ENCODE peak calls at places on chromosomes 3 and 15, in eight cellular contexts. Q is SJSA1, G is mesenchymal stem cell, P is brain microvascular endothelial cell, Y is stomach, N is caudate nucleus, I is SK-N-SH, S is HepG2. T is an unnamed sample.

GRCh38 chr15:76674883-76675282 is 230.3 kb downstream of the SCAPER start:
- DNase-seq in Q (no peak), G (peak), P (peak), Y (no peak), N (no peak), I (no peak), S (no peak), T (no peak)

GRCh38 chr3:76044601-76045600 is 259.6 kb upstream of the ZNF717 start:
- DNase-seq in Q (peak), G (peak), P (peak), Y (peak), N (no peak), I (peak), S (no peak), T (peak)

GRCh38 chr3:106533097-106533496 is 664.3 kb upstream of the CBLB start:
- DNase-seq in Q (no peak), G (no peak), P (no peak), Y (no peak), N (no peak), I (no peak), S (no peak), T (no peak)

GRCh38 chr3:157769378-157769777 is 266.2 kb upstream of the VEPH1 start:
- DNase-seq in Q (no peak), G (no peak), P (no peak), Y (no peak), N (no peak), I (no peak), S (no peak), T (no peak)

GRCh38 chr15:70023064-70023768 is 74.5 kb downstream of the TLE3 start:
- DNase-seq in Q (peak), G (peak), P (peak), Y (no peak), N (no peak), I (no peak), S (no peak), T (no peak)

GRCh38 chr15:65101418-65101890 is 13.5 kb downstream of the UBAP1L start:
- DNase-seq in Q (peak), G (peak), P (peak), Y (peak), N (peak), I (peak), S (peak), T (peak)

GRCh38 chr15:67331676-67332075 is 77.1 kb downstream of the IQCH start:
- DNase-seq in Q (no peak), G (no peak), P (no peak), Y (no peak), N (no peak), I (no peak), S (no peak), T (peak)

GRCh38 chr3:8867646-8868045 is 95.6 kb downstream of the RAD18 start:
- DNase-seq in Q (no peak), G (no peak), P (no peak), Y (no peak), N (no peak), I (no peak), S (no peak), T (no peak)

GRCh38 chr15:56244811-56245576 is 1.3 kb upstream of the RFX7 start:
- DNase-seq in Q (peak), G (no peak), P (peak), Y (peak), N (peak), I (no peak), S (peak), T (peak)
- H3K27ac ChIP-seq in Q (no peak), G (peak), P (no peak), Y (peak), N (peak), I (peak), S (peak), T (no peak)

GRCh38 chr3:58035512-58035867 is 27.3 kb downstream of the FLNB start:
- DNase-seq in Q (no peak), G (no peak), P (no peak), Y (no peak), N (no peak), I (no peak), S (no peak), T (no peak)

GRCh38 chr3:58034738-58035511 is 26.7 kb downstream of the FLNB start:
- DNase-seq in Q (no peak), G (no peak), P (no peak), Y (no peak), N (no peak), I (no peak), S (no peak), T (no peak)

GRCh38 chr3:58028902-58029301 is 20.7 kb downstream of the FLNB start:
- DNase-seq in Q (no peak), G (no peak), P (no peak), Y (no peak), N (no peak), I (no peak), S (no peak), T (no peak)

GRCh38 chr3:58029842-58030584 is 21.8 kb downstream of the FLNB start:
- DNase-seq in Q (no peak), G (no peak), P (no peak), Y (no peak), N (no peak), I (no peak), S (no peak), T (no peak)

GRCh38 chr3:58032186-58032585 is 24.0 kb downstream of the FLNB start:
- DNase-seq in Q (no peak), G (peak), P (no peak), Y (no peak), N (no peak), I (no peak), S (no peak), T (no peak)
- H3K27ac ChIP-seq in Q (no peak), G (peak), P (peak), Y (no peak), N (no peak), I (no peak), S (peak), T (no peak)

GRCh38 chr3:127690106-127690505 is 17.4 kb downstream of the ABTB1 start:
- DNase-seq in Q (peak), G (peak), P (peak), Y (no peak), N (no peak), I (no peak), S (peak), T (no peak)
- H3K27ac ChIP-seq in Q (peak), G (peak), P (peak), Y (peak), N (no peak), I (peak), S (no peak), T (peak)

DNA sequence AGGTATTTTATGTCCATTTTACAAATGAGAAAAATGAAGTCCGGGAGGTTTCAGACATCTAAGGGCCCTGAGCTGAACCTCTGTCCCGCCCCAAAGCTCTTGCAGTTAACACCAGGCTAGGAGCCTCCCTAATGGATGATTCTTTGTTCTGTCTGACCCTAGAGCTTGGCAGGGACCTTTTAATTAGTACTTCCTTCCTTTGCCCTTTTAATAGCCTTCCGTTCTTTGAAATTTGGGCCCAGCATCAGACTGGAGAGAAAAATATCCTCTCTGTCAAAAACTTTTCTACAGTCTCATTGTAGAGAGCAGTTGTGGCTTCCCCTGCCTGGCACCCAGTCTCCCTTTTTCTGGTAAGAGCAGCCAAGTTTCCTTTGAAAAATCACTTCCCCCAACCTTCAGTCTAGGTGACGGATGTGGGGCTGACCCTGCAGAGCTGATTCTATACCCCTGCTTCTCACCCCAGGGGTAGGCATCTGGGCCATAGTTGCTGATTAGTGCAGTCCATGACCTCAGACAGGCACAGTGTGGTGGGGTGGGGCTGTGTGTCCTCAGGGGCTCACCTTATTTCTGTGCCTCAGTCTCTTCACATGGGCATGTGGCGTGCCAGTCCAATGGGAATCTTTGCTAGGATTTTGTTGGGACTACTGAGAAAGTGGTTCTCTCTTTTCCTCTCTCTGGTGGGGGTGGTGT is 220.4 kb downstream of the ADAMTS9 start:
- DNase-seq in Q (no peak), G (no peak), P (no peak), Y (no peak), N (no peak), I (no peak), S (no peak), T (no peak)
- H3K27ac ChIP-seq in Q (no peak), G (no peak), P (no peak), Y (no peak), N (no peak), I (no peak), S (no peak), T (no peak)

GRCh38 chr15:74782596-74783071 is 754 bp downstream of the CSK start:
- DNase-seq in Q (peak), G (peak), P (no peak), Y (no peak), N (no peak), I (no peak), S (no peak), T (no peak)

GRCh38 chr15:74784426-74784825 is 2.5 kb downstream of the CSK start:
- DNase-seq in Q (no peak), G (no peak), P (no peak), Y (no peak), N (no peak), I (no peak), S (no peak), T (no peak)

GRCh38 chr15:74784854-74785715 is 3.2 kb downstream of the CSK start:
- DNase-seq in Q (no peak), G (no peak), P (no peak), Y (no peak), N (no peak), I (no peak), S (no peak), T (no peak)

GRCh38 chr15:74783072-74783807 is 1.4 kb downstream of the CSK start:
- DNase-seq in Q (no peak), G (peak), P (no peak), Y (no peak), N (no peak), I (peak), S (no peak), T (no peak)

DNA sequence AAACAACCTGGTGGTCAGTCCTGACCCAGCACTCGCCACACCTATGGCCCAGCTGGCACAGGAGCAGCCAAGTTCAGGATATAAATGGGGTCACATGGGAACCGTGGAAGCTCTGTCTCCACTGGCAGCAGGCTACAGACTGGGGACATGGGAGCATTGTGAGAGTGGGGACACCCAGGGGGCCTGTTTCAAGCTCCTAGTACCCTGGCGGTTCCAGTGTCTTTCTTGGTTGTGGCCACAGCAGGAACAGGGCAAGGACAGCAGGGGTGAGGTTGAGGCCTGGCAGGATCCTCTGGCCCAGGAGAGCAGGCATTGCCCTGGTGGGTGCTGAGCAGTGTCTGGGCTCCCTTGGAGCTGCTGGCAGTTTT is 1.9 kb downstream of the CSK start:
- DNase-seq in Q (no peak), G (no peak), P (no peak), Y (no peak), N (no peak), I (no peak), S (no peak), T (no peak)
- H3K27ac ChIP-seq in Q (no peak), G (no peak), P (no peak), Y (peak), N (peak), I (peak), S (peak), T (no peak)

T was measured in WERI-Rb-1.